ENCODE peak calls at places on chromosomes 11 and 22, in seven cellular contexts. One of them, this sample, is unnamed.

GRCh38 chr22:38316340-38317236 is 645 bp downstream of the CSNK1E start:
- DNase-seq in A549: peak; percentile 38
- DNase-seq in suprapubic skin: no peak
- DNase-seq in uterus: peak; percentile 78
- DNase-seq in endothelial cell of umbilical vein: peak; percentile 70
- DNase-seq in ovary: peak; percentile 86
- DNase-seq in IMR-90: peak; percentile 51
- DNase-seq in this sample: peak; percentile 51

GRCh38 chr11:44797886-44798683 is 71.3 kb downstream of the TSPAN18 start:
- DNase-seq in A549: no peak
- DNase-seq in endothelial cell of umbilical vein: no peak
- DNase-seq in ovary: no peak
- DNase-seq in IMR-90: peak; percentile 15
- DNase-seq in uterus: no peak
- DNase-seq in suprapubic skin: no peak
- DNase-seq in this sample: no peak

GRCh38 chr22:40718250-40719204 is 39.2 kb downstream of the MCHR1 start:
- DNase-seq in endothelial cell of umbilical vein: no peak
- DNase-seq in A549: no peak
- DNase-seq in ovary: no peak
- DNase-seq in suprapubic skin: no peak
- DNase-seq in uterus: no peak
- DNase-seq in IMR-90: no peak
- DNase-seq in this sample: no peak

GRCh38 chr11:58301576-58301975 is 33.5 kb upstream of the OR10W1 start:
- DNase-seq in ovary: no peak
- DNase-seq in uterus: no peak
- DNase-seq in IMR-90: peak; percentile 84
- DNase-seq in endothelial cell of umbilical vein: no peak
- DNase-seq in suprapubic skin: no peak
- DNase-seq in A549: no peak
- DNase-seq in this sample: no peak

GRCh38 chr11:1176224-1177019 is 18.7 kb downstream of the MUC5AC start:
- DNase-seq in IMR-90: no peak
- DNase-seq in uterus: no peak
- DNase-seq in ovary: no peak
- DNase-seq in suprapubic skin: no peak
- DNase-seq in endothelial cell of umbilical vein: no peak
- DNase-seq in A549: no peak
- DNase-seq in this sample: no peak

GRCh38 chr11:11620251-11620965 is 1.4 kb downstream of the GALNT18 start:
- DNase-seq in ovary: peak; percentile 59
- DNase-seq in uterus: peak; percentile 48
- DNase-seq in A549: peak; percentile 58
- DNase-seq in IMR-90: peak; percentile 12
- DNase-seq in endothelial cell of umbilical vein: no peak
- DNase-seq in suprapubic skin: peak; percentile 67
- DNase-seq in this sample: no peak

GRCh38 chr11:26319906-26320305 is 12.0 kb upstream of the ANO3 start:
- DNase-seq in endothelial cell of umbilical vein: no peak
- DNase-seq in ovary: no peak
- DNase-seq in suprapubic skin: no peak
- DNase-seq in uterus: no peak
- DNase-seq in A549: no peak
- DNase-seq in IMR-90: no peak
- DNase-seq in this sample: no peak

GRCh38 chr11:19018901-19019300 is 41.6 kb downstream of the MRGPRX2 start:
- DNase-seq in ovary: no peak
- DNase-seq in IMR-90: no peak
- DNase-seq in uterus: no peak
- DNase-seq in A549: no peak
- DNase-seq in endothelial cell of umbilical vein: no peak
- DNase-seq in suprapubic skin: no peak
- DNase-seq in this sample: no peak

GRCh38 chr11:2041963-2042362 is 44.3 kb upstream of the H19 start:
- DNase-seq in uterus: no peak
- DNase-seq in endothelial cell of umbilical vein: no peak
- DNase-seq in A549: no peak
- DNase-seq in IMR-90: no peak
- DNase-seq in suprapubic skin: no peak
- DNase-seq in ovary: no peak
- DNase-seq in this sample: no peak

GRCh38 chr22:50581950-50582561 is 593 bp downstream of the CHKB start:
- DNase-seq in A549: no peak
- DNase-seq in ovary: no peak
- DNase-seq in IMR-90: no peak
- DNase-seq in uterus: no peak
- DNase-seq in endothelial cell of umbilical vein: no peak
- DNase-seq in suprapubic skin: no peak
- DNase-seq in this sample: peak; percentile 46

GRCh38 chr22:27297125-27297524 is 504.4 kb downstream of the MN1 start:
- DNase-seq in IMR-90: no peak
- DNase-seq in ovary: no peak
- DNase-seq in endothelial cell of umbilical vein: no peak
- DNase-seq in uterus: no peak
- DNase-seq in suprapubic skin: no peak
- DNase-seq in A549: no peak
- DNase-seq in this sample: no peak

GRCh38 chr11:34344410-34345011 is 13.3 kb downstream of the ABTB2 start:
- DNase-seq in suprapubic skin: no peak
- DNase-seq in endothelial cell of umbilical vein: no peak
- DNase-seq in uterus: no peak
- DNase-seq in ovary: no peak
- DNase-seq in A549: no peak
- DNase-seq in IMR-90: no peak
- DNase-seq in this sample: no peak

GRCh38 chr11:789951-790350 is at the start of gene CEND1:
- DNase-seq in ovary: no peak
- DNase-seq in endothelial cell of umbilical vein: no peak
- DNase-seq in uterus: peak; percentile 56
- DNase-seq in IMR-90: peak; percentile 54
- DNase-seq in A549: peak; percentile 57
- DNase-seq in suprapubic skin: no peak
- DNase-seq in this sample: no peak

GRCh38 chr22:17808688-17809403 is 34.6 kb upstream of the BID start:
- DNase-seq in uterus: no peak
- DNase-seq in ovary: no peak
- DNase-seq in suprapubic skin: no peak
- DNase-seq in IMR-90: peak; percentile 6
- DNase-seq in endothelial cell of umbilical vein: no peak
- DNase-seq in A549: no peak
- DNase-seq in this sample: no peak

GRCh38 chr11:18791175-18792065 is at the start of gene PTPN5:
- DNase-seq in suprapubic skin: no peak
- DNase-seq in IMR-90: no peak
- DNase-seq in endothelial cell of umbilical vein: no peak
- DNase-seq in uterus: no peak
- DNase-seq in A549: peak; percentile 34
- DNase-seq in ovary: no peak
- DNase-seq in this sample: no peak

DNA sequence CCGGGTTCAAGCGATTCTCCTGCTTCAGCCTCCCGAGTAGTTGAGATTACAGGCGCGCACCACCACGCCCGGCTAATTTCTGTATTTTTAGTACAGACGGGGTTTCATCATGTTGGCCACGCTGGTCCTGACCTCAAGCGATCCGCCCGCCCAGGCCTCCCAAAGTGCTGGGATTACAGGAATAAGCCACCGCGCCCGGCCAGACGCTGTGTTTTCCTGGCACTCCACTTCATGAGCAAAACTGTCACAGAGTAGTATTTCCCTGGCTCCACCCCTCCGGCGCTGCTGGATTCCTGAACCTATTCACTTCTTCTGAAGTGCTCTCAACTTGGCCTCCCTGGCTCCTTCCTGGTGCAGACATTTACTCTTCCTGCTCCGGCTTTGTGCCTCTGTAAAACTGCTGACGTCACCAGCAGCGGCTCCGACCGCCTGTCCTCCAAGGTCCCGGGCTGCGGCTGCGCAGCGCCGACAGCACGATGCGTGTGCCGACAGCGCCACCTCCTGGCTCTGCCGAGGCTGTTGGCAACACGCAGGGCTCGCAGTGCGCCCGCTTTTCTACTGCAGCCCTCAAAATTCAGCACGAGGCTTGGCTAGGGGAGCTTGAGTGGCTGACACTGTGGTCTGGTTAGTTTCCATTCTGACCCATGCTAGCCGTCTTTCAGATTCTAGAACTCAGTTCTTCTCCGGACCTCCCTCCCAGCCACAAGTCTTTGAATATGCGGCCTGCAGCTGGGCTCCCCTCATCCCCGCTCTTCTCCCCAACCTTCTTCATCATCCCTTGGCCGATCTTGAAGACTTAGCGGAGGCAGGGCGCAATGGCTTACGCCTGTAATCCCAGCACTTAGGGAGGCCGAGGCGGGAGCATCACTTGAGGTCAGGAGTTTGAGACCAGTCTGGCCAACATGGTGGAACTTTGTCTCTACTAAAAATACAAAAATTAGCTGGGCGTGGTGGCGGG is 36.6 kb downstream of the APOL3 start:
- DNase-seq in A549: peak; percentile 93
- DNase-seq in ovary: peak; percentile 97
- DNase-seq in IMR-90: peak; percentile 93
- DNase-seq in uterus: peak; percentile 94
- DNase-seq in suprapubic skin: peak; percentile 96
- DNase-seq in endothelial cell of umbilical vein: peak; percentile 96
- DNase-seq in this sample: peak; percentile 93
- TF ChIP-seq POLR2A in A549: peak; percentile 30
- TF ChIP-seq POLR2A in ovary: peak; percentile 5
- TF ChIP-seq POLR2A in IMR-90: peak; percentile 67
- TF ChIP-seq POLR2A in uterus: peak; percentile 50
- TF ChIP-seq POLR2A in suprapubic skin: no peak
- TF ChIP-seq POLR2A in endothelial cell of umbilical vein: no peak
- TF ChIP-seq POLR2A in this sample: peak; percentile 27

GRCh38 chr11:65636108-65636809 is 1.6 kb upstream of the SIPA1 start:
- DNase-seq in ovary: no peak
- DNase-seq in IMR-90: no peak
- DNase-seq in uterus: no peak
- DNase-seq in A549: no peak
- DNase-seq in endothelial cell of umbilical vein: no peak
- DNase-seq in suprapubic skin: no peak
- DNase-seq in this sample: no peak

GRCh38 chr11:65636810-65637557 is 917 bp upstream of the SIPA1 start:
- DNase-seq in IMR-90: no peak
- DNase-seq in uterus: no peak
- DNase-seq in suprapubic skin: no peak
- DNase-seq in ovary: no peak
- DNase-seq in endothelial cell of umbilical vein: no peak
- DNase-seq in A549: no peak
- DNase-seq in this sample: no peak

GRCh38 chr11:65639623-65640482 is 2.0 kb downstream of the SIPA1 start:
- DNase-seq in endothelial cell of umbilical vein: peak; percentile 17
- DNase-seq in A549: no peak
- DNase-seq in ovary: no peak
- DNase-seq in uterus: no peak
- DNase-seq in IMR-90: no peak
- DNase-seq in suprapubic skin: no peak
- DNase-seq in this sample: peak; percentile 94

GRCh38 chr11:65634905-65635731 is 2.8 kb upstream of the SIPA1 start:
- DNase-seq in IMR-90: no peak
- DNase-seq in suprapubic skin: no peak
- DNase-seq in endothelial cell of umbilical vein: no peak
- DNase-seq in A549: no peak
- DNase-seq in uterus: no peak
- DNase-seq in ovary: no peak
- DNase-seq in this sample: no peak

GRCh38 chr11:65637794-65638317 is at the start of gene SIPA1:
- DNase-seq in IMR-90: peak; percentile 93
- DNase-seq in ovary: peak; percentile 88
- DNase-seq in A549: peak; percentile 91
- DNase-seq in endothelial cell of umbilical vein: peak; percentile 96
- DNase-seq in uterus: peak; percentile 83
- DNase-seq in suprapubic skin: no peak
- DNase-seq in this sample: peak; percentile 89
- TF ChIP-seq POLR2A in IMR-90: no peak
- TF ChIP-seq POLR2A in ovary: peak; percentile 59
- TF ChIP-seq POLR2A in A549: peak; percentile 42
- TF ChIP-seq POLR2A in endothelial cell of umbilical vein: peak; percentile 96
- TF ChIP-seq POLR2A in uterus: peak; percentile 71
- TF ChIP-seq POLR2A in suprapubic skin: no peak
- TF ChIP-seq POLR2A in this sample: peak; percentile 64

GRCh38 chr22:44500623-44501022 is 2.6 kb upstream of the RTL6 start:
- DNase-seq in endothelial cell of umbilical vein: no peak
- DNase-seq in ovary: no peak
- DNase-seq in suprapubic skin: no peak
- DNase-seq in IMR-90: no peak
- DNase-seq in uterus: no peak
- DNase-seq in A549: no peak
- DNase-seq in this sample: no peak
- TF ChIP-seq POLR2A in endothelial cell of umbilical vein: no peak
- TF ChIP-seq POLR2A in ovary: no peak
- TF ChIP-seq POLR2A in suprapubic skin: no peak
- TF ChIP-seq POLR2A in IMR-90: no peak
- TF ChIP-seq POLR2A in uterus: no peak
- TF ChIP-seq POLR2A in A549: no peak
- TF ChIP-seq POLR2A in this sample: no peak

GRCh38 chr11:66868082-66868725 is 11.3 kb downstream of the LRFN4 start:
- DNase-seq in A549: no peak
- DNase-seq in IMR-90: no peak
- DNase-seq in uterus: no peak
- DNase-seq in suprapubic skin: no peak
- DNase-seq in ovary: no peak
- DNase-seq in endothelial cell of umbilical vein: no peak
- DNase-seq in this sample: no peak

GRCh38 chr11:66870131-66870530 is 13.3 kb downstream of the LRFN4 start:
- DNase-seq in A549: no peak
- DNase-seq in ovary: no peak
- DNase-seq in uterus: no peak
- DNase-seq in endothelial cell of umbilical vein: no peak
- DNase-seq in IMR-90: no peak
- DNase-seq in suprapubic skin: no peak
- DNase-seq in this sample: no peak

GRCh38 chr11:66869471-66869870 is 12.6 kb downstream of the LRFN4 start:
- DNase-seq in uterus: no peak
- DNase-seq in ovary: no peak
- DNase-seq in endothelial cell of umbilical vein: no peak
- DNase-seq in A549: no peak
- DNase-seq in IMR-90: no peak
- DNase-seq in suprapubic skin: no peak
- DNase-seq in this sample: no peak

GRCh38 chr11:66867425-66868040 is 10.7 kb downstream of the LRFN4 start:
- DNase-seq in ovary: no peak
- DNase-seq in IMR-90: no peak
- DNase-seq in suprapubic skin: no peak
- DNase-seq in uterus: no peak
- DNase-seq in endothelial cell of umbilical vein: no peak
- DNase-seq in A549: no peak
- DNase-seq in this sample: no peak

DNA sequence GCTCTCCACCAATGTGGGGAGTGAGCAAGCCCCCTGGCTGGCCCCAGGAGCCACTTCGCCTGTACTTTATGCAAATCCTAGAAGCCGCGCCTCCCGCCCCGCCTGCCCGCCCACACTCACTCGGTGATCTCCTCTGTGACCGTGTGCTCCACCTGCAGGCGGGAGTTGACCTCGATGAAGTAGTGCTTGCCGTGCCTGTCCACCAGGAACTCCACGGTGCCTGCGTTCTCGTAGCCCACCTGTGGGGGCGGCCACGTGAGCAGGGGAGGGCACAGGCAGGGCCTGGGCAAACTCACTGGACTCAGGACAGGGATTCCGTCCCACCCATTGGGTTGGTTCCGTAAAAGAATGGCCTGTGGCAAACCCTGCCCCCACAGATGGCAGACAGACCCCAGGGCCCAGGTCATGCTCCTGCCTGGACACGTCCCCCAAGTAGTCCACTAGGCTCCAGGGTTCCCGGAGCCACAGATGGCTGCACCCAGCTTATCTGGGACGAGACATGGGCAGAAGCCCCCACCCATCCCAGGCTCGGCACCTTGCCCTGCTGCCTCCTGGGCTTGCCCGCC is 11.9 kb downstream of the LRFN4 start:
- DNase-seq in A549: peak; percentile 86
- DNase-seq in IMR-90: no peak
- DNase-seq in uterus: no peak
- DNase-seq in ovary: no peak
- DNase-seq in endothelial cell of umbilical vein: no peak
- DNase-seq in suprapubic skin: no peak
- DNase-seq in this sample: peak; percentile 71
- TF ChIP-seq POLR2A in A549: no peak
- TF ChIP-seq POLR2A in IMR-90: no peak
- TF ChIP-seq POLR2A in uterus: no peak
- TF ChIP-seq POLR2A in ovary: no peak
- TF ChIP-seq POLR2A in endothelial cell of umbilical vein: no peak
- TF ChIP-seq POLR2A in suprapubic skin: no peak
- TF ChIP-seq POLR2A in this sample: no peak